ENCODE peak calls at places on chromosomes 1 and 21, in ten cellular contexts. X is GM10248, C is cardiac muscle cell, P is ovary, S is lower lobe of right lung, W is OCI-LY7, Y is AG09319, Z is A549, M is kidney, B is BJ. N is an unnamed sample.

GRCh38 chr1:42999308-42999707 is 40.6 kb upstream of the SLC2A1 start:
- DNase-seq in C (no peak), Y (no peak), B (peak), X (no peak), P (no peak), S (no peak), Z (no peak), W (no peak), M (no peak), N (no peak)

GRCh38 chr1:181179980-181180964 is 91.8 kb downstream of the IER5 start:
- DNase-seq in X (peak), Y (peak), W (no peak), P (peak), M (no peak), S (peak), B (peak), Z (no peak), C (peak), N (no peak)

GRCh38 chr1:95916616-95917015 is 682.6 kb downstream of the RWDD3 start:
- DNase-seq in X (no peak), B (no peak), Z (no peak), Y (no peak), W (no peak), C (no peak), P (no peak), S (no peak), M (no peak), N (no peak)

GRCh38 chr1:235873045-235873444 is 6.3 kb upstream of the LYST start:
- DNase-seq in X (no peak), Z (no peak), M (no peak), Y (no peak), W (no peak), P (no peak), S (no peak), B (no peak), C (no peak), N (no peak)

GRCh38 chr1:186848509-186849130 is 19.9 kb downstream of the PLA2G4A start:
- DNase-seq in B (no peak), M (no peak), C (no peak), Z (peak), Y (no peak), W (no peak), X (no peak), P (no peak), S (no peak), N (no peak)

GRCh38 chr21:28770867-28771661 is 221.6 kb downstream of the LTN1 start:
- DNase-seq in W (no peak), S (no peak), P (no peak), M (no peak), Y (no peak), X (no peak), Z (no peak), B (peak), C (no peak), N (no peak)

GRCh38 chr1:100296140-100296539 is 30.1 kb downstream of the RTCA start:
- DNase-seq in W (no peak), S (no peak), P (no peak), C (no peak), X (no peak), B (no peak), Y (no peak), M (no peak), Z (no peak), N (no peak)

GRCh38 chr1:3244539-3245315 is 175.7 kb downstream of the PRDM16 start:
- DNase-seq in Y (no peak), P (no peak), X (no peak), C (no peak), Z (no peak), M (no peak), B (no peak), S (no peak), W (no peak), N (no peak)

GRCh38 chr1:57377731-57378139 is 46.1 kb downstream of the DAB1 start:
- DNase-seq in B (no peak), X (no peak), C (peak), S (no peak), Z (no peak), M (no peak), P (no peak), Y (no peak), W (no peak), N (no peak)

GRCh38 chr21:42356680-42357079 is 5.9 kb upstream of the TFF2 start:
- DNase-seq in X (no peak), Y (no peak), W (no peak), C (no peak), M (peak), P (no peak), S (no peak), B (no peak), Z (no peak), N (no peak)

GRCh38 chr1:215669806-215670485 is 102.8 kb downstream of the KCTD3 start:
- DNase-seq in Z (no peak), M (no peak), B (no peak), Y (no peak), C (no peak), S (no peak), W (no peak), P (no peak), X (no peak), N (no peak)

GRCh38 chr1:237226177-237226944 is 184.4 kb downstream of the RYR2 start:
- DNase-seq in C (no peak), P (no peak), W (no peak), S (no peak), Y (no peak), X (no peak), M (no peak), Z (no peak), B (no peak), N (no peak)

GRCh38 chr1:56550132-56550531 is 29.2 kb downstream of the PLPP3 start:
- DNase-seq in S (no peak), M (no peak), B (no peak), Z (no peak), Y (no peak), X (no peak), C (no peak), P (no peak), W (no peak), N (no peak)

GRCh38 chr1:81126989-81127571 is 673.7 kb upstream of the ADGRL2 start:
- DNase-seq in S (no peak), W (no peak), P (no peak), Z (no peak), X (no peak), C (no peak), M (no peak), B (no peak), Y (no peak), N (no peak)

GRCh38 chr1:238681451-238681850 is 704.9 kb upstream of the CHRM3 start:
- DNase-seq in M (no peak), Y (no peak), Z (no peak), P (no peak), X (no peak), B (no peak), S (no peak), C (no peak), W (no peak), N (no peak)

GRCh38 chr1:72397786-72398185 is 115.4 kb upstream of the NEGR1 start:
- DNase-seq in X (no peak), B (peak), S (no peak), P (no peak), Y (peak), Z (no peak), C (no peak), W (no peak), M (no peak), N (no peak)

GRCh38 chr1:240399381-240399780 is 212.6 kb downstream of the GREM2 start:
- DNase-seq in P (no peak), S (no peak), Y (no peak), W (no peak), B (no peak), X (no peak), Z (no peak), C (peak), M (no peak), N (no peak)

GRCh38 chr1:90313756-90314155 is 318.8 kb downstream of the ZNF326 start:
- DNase-seq in P (no peak), S (no peak), W (no peak), Z (no peak), M (no peak), C (no peak), X (no peak), Y (no peak), B (no peak), N (no peak)

GRCh38 chr1:201332021-201332420 is 45.5 kb downstream of the TNNT2 start:
- DNase-seq in C (no peak), M (peak), S (peak), P (no peak), Z (no peak), X (no peak), B (no peak), Y (no peak), W (no peak), N (no peak)

GRCh38 chr1:148372731-148373130 is 110.4 kb downstream of the PPIAL4G start:
- DNase-seq in S (no peak), Z (no peak), Y (no peak), W (no peak), M (no peak), P (no peak), B (no peak), X (no peak), C (no peak), N (no peak)

GRCh38 chr1:169648187-169648586 is 18.3 kb upstream of the SELP start:
- DNase-seq in Z (no peak), P (no peak), M (no peak), S (no peak), C (no peak), W (no peak), X (no peak), Y (no peak), B (no peak), N (no peak)

GRCh38 chr1:230191079-230191478 is 124.0 kb downstream of the GALNT2 start:
- DNase-seq in M (no peak), B (no peak), Z (no peak), X (no peak), W (no peak), Y (no peak), S (no peak), P (peak), C (peak), N (peak)

GRCh38 chr1:206935491-206936067 is 10.7 kb downstream of the PIGR start:
- DNase-seq in P (no peak), Z (peak), X (peak), W (no peak), M (peak), S (peak), B (no peak), C (peak), Y (no peak), N (no peak)

GRCh38 chr1:181646723-181647122 is 163.4 kb downstream of the CACNA1E start:
- DNase-seq in C (no peak), Z (no peak), X (no peak), S (no peak), W (no peak), P (no peak), B (no peak), Y (no peak), M (no peak), N (no peak)

GRCh38 chr1:21666572-21667320 is 2.4 kb downstream of the RAP1GAP start:
- DNase-seq in X (no peak), P (no peak), Y (no peak), Z (no peak), C (no peak), S (no peak), B (no peak), W (no peak), M (no peak), N (no peak)

GRCh38 chr1:31216016-31216415 is 23.7 kb downstream of the NKAIN1 start:
- DNase-seq in Y (no peak), X (no peak), B (no peak), M (peak), S (no peak), C (peak), Z (no peak), P (peak), W (no peak), N (no peak)

GRCh38 chr21:42455196-42455595 is 40.8 kb downstream of the RSPH1 start:
- DNase-seq in B (no peak), P (no peak), Z (no peak), W (peak), S (no peak), X (no peak), M (no peak), Y (no peak), C (no peak), N (no peak)

GRCh38 chr1:93003981-93004380 is 42.7 kb upstream of the DIPK1A start:
- DNase-seq in M (no peak), P (no peak), B (no peak), Y (no peak), W (no peak), C (no peak), Z (no peak), X (no peak), S (no peak), N (no peak)
- TF ChIP-seq CTCF in M (no peak), P (no peak), B (no peak), Y (no peak), W (no peak), C (no peak), Z (no peak), X (no peak), S (no peak), N (no peak)

GRCh38 chr1:37630426-37631038 is 4.2 kb downstream of the RSPO1 start:
- DNase-seq in Y (no peak), C (no peak), B (no peak), W (no peak), M (no peak), P (no peak), X (no peak), Z (no peak), S (no peak), N (no peak)

GRCh38 chr1:37629726-37630425 is 4.8 kb downstream of the RSPO1 start:
- DNase-seq in Z (no peak), B (no peak), X (no peak), P (no peak), S (no peak), W (no peak), C (no peak), Y (no peak), M (no peak), N (no peak)

GRCh38 chr1:37629008-37629407 is 5.7 kb downstream of the RSPO1 start:
- DNase-seq in P (no peak), B (no peak), Z (no peak), S (no peak), X (no peak), W (no peak), M (no peak), C (no peak), Y (no peak), N (no peak)

GRCh38 chr1:37631039-37631428 is 3.7 kb downstream of the RSPO1 start:
- DNase-seq in B (no peak), Z (no peak), Y (no peak), C (no peak), P (no peak), W (no peak), M (no peak), S (no peak), X (no peak), N (no peak)

DNA sequence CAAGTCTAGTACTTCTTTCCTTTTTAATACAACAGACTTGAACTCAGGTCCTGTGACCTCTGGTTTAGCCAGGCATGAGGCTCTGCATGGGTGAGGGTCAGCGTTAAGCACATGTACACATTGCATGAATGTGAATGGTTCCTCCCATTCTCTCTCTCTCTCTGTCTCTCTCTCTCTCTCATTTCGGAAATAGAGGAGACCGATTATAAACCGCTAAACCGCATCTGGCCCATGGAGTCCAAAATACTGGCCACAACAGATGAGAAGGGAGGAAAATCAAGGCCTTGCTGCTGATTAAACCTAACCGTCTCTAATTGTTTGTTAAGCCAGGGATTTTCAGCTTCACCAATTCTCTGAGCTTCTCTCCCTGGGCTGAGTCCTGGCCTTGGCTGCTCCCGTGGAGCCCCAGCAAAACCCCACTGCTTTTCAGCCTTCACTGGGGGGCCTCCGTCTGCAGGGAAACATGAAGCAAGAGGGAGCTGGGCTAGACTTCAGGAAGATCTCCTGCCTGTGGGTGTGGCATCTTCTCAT is 6.6 kb downstream of the RSPO1 start:
- DNase-seq in W (no peak), C (no peak), B (no peak), S (no peak), P (no peak), Y (no peak), Z (no peak), M (no peak), X (no peak), N (no peak)
- TF ChIP-seq CTCF in W (no peak), C (no peak), B (no peak), S (no peak), P (no peak), Y (no peak), Z (no peak), M (no peak), X (no peak), N (no peak)

GRCh38 chr1:150537732-150538684 is 11.2 kb upstream of the ADAMTSL4 start:
- DNase-seq in W (no peak), Y (peak), X (no peak), Z (no peak), M (no peak), C (peak), B (no peak), P (no peak), S (peak), N (no peak)
- TF ChIP-seq CTCF in W (peak), Y (peak), X (no peak), Z (no peak), M (no peak), C (no peak), B (peak), P (no peak), S (no peak), N (no peak)

GRCh38 chr1:17741052-17741451 is 14.1 kb upstream of the ACTL8 start:
- DNase-seq in Y (no peak), B (no peak), M (no peak), P (no peak), C (no peak), Z (no peak), W (no peak), X (no peak), S (no peak), N (no peak)
- TF ChIP-seq CTCF in Y (no peak), B (no peak), M (no peak), P (no peak), C (no peak), Z (no peak), W (peak), X (no peak), S (no peak), N (no peak)

GRCh38 chr1:171934664-171935063 is 93.4 kb downstream of the DNM3 start:
- DNase-seq in C (no peak), Y (no peak), P (no peak), W (no peak), M (no peak), X (no peak), B (no peak), Z (no peak), S (no peak), N (no peak)

GRCh38 chr1:171935086-171935485 is 93.8 kb downstream of the DNM3 start:
- DNase-seq in Z (no peak), W (no peak), C (no peak), X (no peak), M (no peak), P (no peak), S (no peak), Y (no peak), B (no peak), N (no peak)

GRCh38 chr1:171931752-171932151 is 90.5 kb downstream of the DNM3 start:
- DNase-seq in M (no peak), Z (no peak), X (no peak), S (no peak), Y (no peak), C (no peak), W (no peak), B (no peak), P (no peak), N (no peak)

GRCh38 chr1:171929121-171929520 is 87.8 kb downstream of the DNM3 start:
- DNase-seq in P (no peak), S (no peak), Y (no peak), M (no peak), B (no peak), W (no peak), Z (no peak), X (no peak), C (no peak), N (no peak)
- TF ChIP-seq CTCF in P (no peak), S (no peak), Y (no peak), M (no peak), B (peak), W (peak), Z (no peak), X (no peak), C (no peak), N (no peak)

DNA sequence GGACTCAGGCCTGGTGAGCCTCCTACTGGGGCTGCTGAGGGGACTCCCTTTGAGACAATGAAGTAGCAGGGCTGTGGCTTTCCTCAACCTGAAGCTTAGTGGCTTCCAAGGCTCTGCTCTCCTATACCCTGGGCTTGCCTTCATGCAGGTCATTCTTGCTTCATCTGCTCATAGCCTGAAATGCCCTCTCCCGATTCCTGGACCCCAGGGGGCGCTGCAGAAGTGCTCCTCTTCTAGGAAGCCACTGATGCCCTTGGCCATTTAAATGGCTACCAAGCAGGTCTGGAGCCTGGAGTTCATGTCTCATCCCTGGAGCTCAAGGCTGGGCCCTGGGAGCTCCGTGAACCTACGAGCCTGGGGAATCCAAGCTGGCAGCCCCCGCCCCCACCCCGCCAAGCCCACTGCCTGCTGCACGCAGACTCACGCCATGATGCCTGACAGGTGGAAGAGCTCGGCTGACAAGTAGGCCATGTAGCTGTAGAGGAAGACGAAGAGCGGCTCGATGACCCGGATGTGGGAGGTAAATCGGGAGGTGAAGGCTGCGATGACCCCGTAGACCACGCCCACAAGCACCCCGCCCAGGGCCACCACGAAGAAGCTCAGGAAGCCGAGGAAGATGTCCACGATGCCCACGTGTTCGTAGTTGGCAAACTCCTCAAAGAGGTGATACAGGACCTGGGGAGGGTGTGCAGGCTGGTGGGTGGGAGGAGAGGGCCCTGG is 45.7 kb downstream of the SLC9A1 start:
- DNase-seq in M (no peak), Y (no peak), S (no peak), C (peak), Z (peak), X (no peak), W (peak), P (no peak), B (no peak), N (no peak)
- TF ChIP-seq CTCF in M (no peak), Y (peak), S (peak), C (peak), Z (peak), X (peak), W (peak), P (no peak), B (peak), N (no peak)

GRCh38 chr1:53321366-53321765 is 6.5 kb downstream of the LRP8 start:
- DNase-seq in P (no peak), Y (no peak), W (peak), Z (peak), X (no peak), C (peak), B (no peak), M (peak), S (peak), N (no peak)
- TF ChIP-seq CTCF in P (no peak), Y (peak), W (peak), Z (no peak), X (no peak), C (no peak), B (peak), M (no peak), S (no peak), N (no peak)

GRCh38 chr1:99227498-99227897 is 36.8 kb upstream of the PLPPR4 start:
- DNase-seq in P (no peak), Y (no peak), S (no peak), B (no peak), M (no peak), X (no peak), C (no peak), Z (no peak), W (no peak), N (no peak)
- TF ChIP-seq CTCF in P (no peak), Y (no peak), S (no peak), B (no peak), M (no peak), X (no peak), C (no peak), Z (no peak), W (no peak), N (no peak)

GRCh38 chr1:62906428-62906886 is 122.5 kb downstream of the ATG4C start:
- DNase-seq in Z (peak), B (no peak), M (no peak), C (peak), S (no peak), W (peak), Y (no peak), P (no peak), X (no peak), N (peak)
- TF ChIP-seq CTCF in Z (peak), B (peak), M (peak), C (peak), S (no peak), W (peak), Y (peak), P (no peak), X (peak), N (peak)

GRCh38 chr1:26584022-26584485 is 54.5 kb downstream of the RPS6KA1 start:
- DNase-seq in B (no peak), X (no peak), S (no peak), W (peak), P (no peak), Y (no peak), C (no peak), Z (peak), M (no peak), N (no peak)
- TF ChIP-seq CTCF in B (no peak), X (peak), S (no peak), W (peak), P (no peak), Y (peak), C (no peak), Z (no peak), M (no peak), N (no peak)

N was measured in B cell.